ENCODE peak calls at places on chromosomes 7 and 10, in four cellular contexts. D, C, S and Q are unnamed samples.

GRCh38 chr10:22999942-23000341 is 72.1 kb downstream of the ARMC3 start:
- DNase-seq in C (no peak), D (no peak), S (no peak), Q (no peak)

GRCh38 chr7:34011017-34011680 is 105.8 kb downstream of the BMPER start:
- DNase-seq in S (peak), C (peak), D (no peak), Q (peak)

GRCh38 chr10:89515031-89515841 is 20.2 kb downstream of the SLC16A12 start:
- DNase-seq in S (peak), D (peak), C (peak), Q (peak)

GRCh38 chr10:93006435-93007039 is 54.1 kb upstream of the CYP26C1 start:
- DNase-seq in C (peak), S (peak), D (no peak), Q (peak)

GRCh38 chr7:121084748-121085336 is 96.3 kb downstream of the CPED1 start:
- DNase-seq in C (peak), S (peak), D (no peak), Q (peak)

GRCh38 chr10:117680611-117681010 is 138.1 kb downstream of the EMX2 start:
- DNase-seq in D (no peak), C (no peak), S (no peak), Q (no peak)

GRCh38 chr10:118139321-118139720 is 92.6 kb upstream of the RAB11FIP2 start:
- DNase-seq in S (no peak), D (no peak), C (peak), Q (peak)

GRCh38 chr10:125479059-125479458 is 203.9 kb downstream of the TEX36 start:
- DNase-seq in D (no peak), S (no peak), C (peak), Q (peak)

GRCh38 chr7:106757846-106758245 is 96.9 kb upstream of the CCDC71L start:
- DNase-seq in C (peak), D (peak), S (peak), Q (peak)

GRCh38 chr10:6226216-6226615 is 23.5 kb downstream of the PFKFB3 start:
- DNase-seq in S (no peak), C (no peak), D (no peak), Q (no peak)

GRCh38 chr10:115849197-115849596 is 423.8 kb downstream of the GFRA1 start:
- DNase-seq in S (no peak), D (no peak), C (no peak), Q (no peak)

GRCh38 chr7:155188821-155189599 is 108.7 kb upstream of the INSIG1 start:
- DNase-seq in S (peak), C (peak), D (no peak), Q (peak)

GRCh38 chr7:64685741-64686140 is 19.8 kb downstream of the ZNF107 start:
- DNase-seq in S (no peak), D (no peak), C (no peak), Q (no peak)

GRCh38 chr10:88828310-88828709 is 23.3 kb downstream of the ANKRD22 start:
- DNase-seq in C (no peak), S (no peak), D (no peak), Q (peak)

GRCh38 chr7:73894851-73895441 is 34.0 kb downstream of the TMEM270 start:
- DNase-seq in S (peak), D (peak), C (peak), Q (peak)

GRCh38 chr10:600876-601275 is 88.6 kb downstream of the DIP2C start:
- DNase-seq in D (no peak), S (peak), C (no peak), Q (peak)

GRCh38 chr7:66696774-66697191 is 43.8 kb upstream of the RABGEF1 start:
- DNase-seq in S (peak), D (no peak), C (peak), Q (peak)

GRCh38 chr10:44176311-44176710 is 208.6 kb downstream of the CXCL12 start:
- DNase-seq in C (no peak), S (no peak), D (no peak), Q (no peak)

GRCh38 chr10:33330543-33331019 is 3.9 kb downstream of the NRP1 start:
- DNase-seq in S (peak), D (peak), C (peak), Q (peak)

GRCh38 chr10:124710266-124710881 is 33.8 kb downstream of the FAM53B start:
- DNase-seq in C (no peak), S (peak), D (no peak), Q (no peak)

GRCh38 chr10:6847561-6847960 is 267.5 kb upstream of the PRKCQ start:
- DNase-seq in S (no peak), C (no peak), D (no peak), Q (no peak)

GRCh38 chr7:12212051-12212485 is 974 bp downstream of the TMEM106B start:
- DNase-seq in C (peak), S (peak), D (peak), Q (peak)

GRCh38 chr10:11447571-11447970 is 163.9 kb downstream of the USP6NL start:
- DNase-seq in C (no peak), S (no peak), D (no peak), Q (no peak)

GRCh38 chr7:15041226-15041625 is 138.7 kb upstream of the DGKB start:
- DNase-seq in C (peak), S (peak), D (no peak), Q (no peak)

GRCh38 chr7:130910949-130911944 is 177.2 kb upstream of the KLF14 start:
- DNase-seq in S (peak), C (peak), D (no peak), Q (peak)

GRCh38 chr10:93060887-93061593 is 442 bp downstream of the CYP26C1 start:
- DNase-seq in D (no peak), C (no peak), S (no peak), Q (no peak)

GRCh38 chr10:71004176-71004575 is 115.8 kb upstream of the PCBD1 start:
- DNase-seq in C (no peak), S (no peak), D (no peak), Q (no peak)

GRCh38 chr7:157009170-157009777 is 1.2 kb downstream of the MNX1 start:
- DNase-seq in S (no peak), C (no peak), D (no peak), Q (no peak)

GRCh38 chr7:70696139-70696782 is 435.7 kb upstream of the GALNT17 start:
- DNase-seq in S (peak), C (peak), D (no peak), Q (peak)

GRCh38 chr10:70312972-70313371 is 29.2 kb upstream of the NPFFR1 start:
- DNase-seq in S (peak), D (no peak), C (no peak), Q (peak)

GRCh38 chr7:44587843-44588711 is 6.0 kb upstream of the TMED4 start:
- DNase-seq in S (peak), D (peak), C (peak), Q (peak)

GRCh38 chr7:70134029-70134445 is 535.8 kb downstream of the AUTS2 start:
- DNase-seq in C (no peak), D (no peak), S (no peak), Q (no peak)

GRCh38 chr7:45073843-45074737 is 14.7 kb downstream of the NACAD start:
- DNase-seq in S (no peak), D (no peak), C (no peak), Q (no peak)

GRCh38 chr10:69413221-69413865 is 3.4 kb downstream of the TACR2 start:
- DNase-seq in C (peak), D (peak), S (peak), Q (peak)

GRCh38 chr7:55100172-55100961 is 81.5 kb downstream of the EGFR start:
- DNase-seq in S (peak), C (no peak), D (peak), Q (no peak)

GRCh38 chr7:144780071-144780608 is 55.7 kb downstream of the TPK1 start:
- DNase-seq in D (no peak), C (peak), S (no peak), Q (peak)

GRCh38 chr7:108096996-108097395 is 33.2 kb downstream of the LAMB4 start:
- DNase-seq in D (no peak), S (no peak), C (no peak), Q (no peak)

GRCh38 chr7:32958046-32959025 is 1.1 kb downstream of the FKBP9 start:
- DNase-seq in D (peak), C (peak), S (peak), Q (peak)

GRCh38 chr10:27730041-27730440 is 15.6 kb downstream of the MKX start:
- DNase-seq in D (no peak), S (no peak), C (no peak), Q (no peak)

GRCh38 chr10:27720529-27720928 is 25.1 kb downstream of the MKX start:
- DNase-seq in S (no peak), D (no peak), C (no peak), Q (no peak)

GRCh38 chr10:27719052-27719451 is 26.6 kb downstream of the MKX start:
- DNase-seq in S (no peak), C (no peak), D (no peak), Q (no peak)

GRCh38 chr10:27723436-27723835 is 22.2 kb downstream of the MKX start:
- DNase-seq in C (no peak), D (no peak), S (peak), Q (peak)

DNA sequence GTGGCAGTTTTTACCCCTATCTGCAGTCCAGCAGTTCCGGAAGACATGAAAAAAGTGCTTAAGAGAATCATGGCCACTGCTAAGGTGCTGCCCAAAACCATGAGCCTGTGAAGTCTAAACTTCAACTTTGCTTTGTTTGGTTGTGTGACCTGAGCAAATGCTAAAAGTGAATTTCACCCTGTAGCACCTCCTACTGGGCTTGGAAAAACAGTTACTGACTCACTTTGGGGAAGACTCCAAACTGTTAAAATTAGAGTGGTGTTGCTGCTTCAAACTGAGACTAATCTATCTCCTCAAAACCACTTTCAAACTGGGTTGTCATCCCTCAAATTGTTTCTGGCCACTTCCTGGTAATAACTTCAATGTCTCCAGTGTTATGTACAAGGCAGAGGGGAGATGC is 21.3 kb downstream of the MKX start:
- DNase-seq in C (peak), S (no peak), D (no peak), Q (peak)
- TF ChIP-seq CTCF in C (no peak), S (no peak), D (no peak), Q (peak)

GRCh38 chr7:30142710-30143109 is 7.9 kb downstream of the MTURN start:
- DNase-seq in D (no peak), C (peak), S (peak), Q (peak)
- H3K4me3 ChIP-seq in D (no peak), C (no peak), S (peak), Q (peak)

GRCh38 chr10:4326647-4327046 is 499.4 kb upstream of the AKR1E2 start:
- DNase-seq in C (no peak), S (no peak), D (no peak), Q (no peak)
- TF ChIP-seq CTCF in C (no peak), S (no peak), D (no peak), Q (no peak)

GRCh38 chr10:95836610-95837367 is 71.0 kb upstream of the CC2D2B start:
- DNase-seq in C (no peak), D (no peak), S (no peak), Q (no peak)
- H3K4me3 ChIP-seq in C (no peak), D (no peak), S (no peak), Q (no peak)